ENCODE peak calls at places on chromosomes 2 and 18, in four cellular contexts. One of them, this sample, is unnamed.

GRCh38 chr2:143001521-143001920 is 124.1 kb downstream of the KYNU start:
- DNase-seq in GM12878: no peak
- DNase-seq in K562: peak
- DNase-seq in GM12891: no peak
- DNase-seq in this sample: no peak

GRCh38 chr2:149160701-149161217 is 122.3 kb downstream of the LYPD6B start:
- DNase-seq in GM12878: peak
- DNase-seq in K562: no peak
- DNase-seq in GM12891: peak
- DNase-seq in this sample: peak

GRCh38 chr2:241768251-241768711 is 8.3 kb upstream of the GAL3ST2 start:
- DNase-seq in GM12878: no peak
- DNase-seq in K562: no peak
- DNase-seq in GM12891: no peak
- DNase-seq in this sample: no peak

GRCh38 chr18:79887181-79888000 is 64.1 kb downstream of the SLC66A2 start:
- DNase-seq in GM12878: no peak
- DNase-seq in K562: no peak
- DNase-seq in GM12891: peak
- DNase-seq in this sample: no peak

GRCh38 chr2:127100261-127101047 is 6.5 kb downstream of the BIN1 start:
- DNase-seq in GM12878: no peak
- DNase-seq in K562: no peak
- DNase-seq in GM12891: no peak
- DNase-seq in this sample: no peak

GRCh38 chr2:100554788-100555407 is 7.9 kb upstream of the PDCL3 start:
- DNase-seq in GM12878: no peak
- DNase-seq in K562: peak
- DNase-seq in GM12891: no peak
- DNase-seq in this sample: no peak

GRCh38 chr2:86372641-86373502 is 35.4 kb upstream of the REEP1 start:
- DNase-seq in GM12878: no peak
- DNase-seq in K562: peak
- DNase-seq in GM12891: no peak
- DNase-seq in this sample: peak

GRCh38 chr2:71843391-71843850 is 304.2 kb downstream of the CYP26B1 start:
- DNase-seq in GM12878: no peak
- DNase-seq in K562: no peak
- DNase-seq in GM12891: no peak
- DNase-seq in this sample: no peak

GRCh38 chr2:233795735-233796171 is 17.6 kb downstream of the MROH2A start:
- DNase-seq in GM12878: no peak
- DNase-seq in K562: no peak
- DNase-seq in GM12891: no peak
- DNase-seq in this sample: no peak

GRCh38 chr18:56043691-56044090 is 455.7 kb upstream of the TCF4 start:
- DNase-seq in GM12878: no peak
- DNase-seq in K562: no peak
- DNase-seq in GM12891: no peak
- DNase-seq in this sample: no peak

GRCh38 chr2:185127412-185127811 is 529.1 kb downstream of the ZNF804A start:
- DNase-seq in GM12878: no peak
- DNase-seq in K562: no peak
- DNase-seq in GM12891: no peak
- DNase-seq in this sample: no peak

GRCh38 chr2:117980381-117980780 is 33.5 kb downstream of the CCDC93 start:
- DNase-seq in GM12878: no peak
- DNase-seq in K562: no peak
- DNase-seq in GM12891: no peak
- DNase-seq in this sample: no peak

GRCh38 chr18:38481576-38481975 is 916.0 kb upstream of the CELF4 start:
- DNase-seq in GM12878: no peak
- DNase-seq in K562: no peak
- DNase-seq in GM12891: no peak
- DNase-seq in this sample: no peak

GRCh38 chr2:96117701-96118588 is 1.6 kb upstream of the ADRA2B start:
- DNase-seq in GM12878: no peak
- DNase-seq in K562: peak
- DNase-seq in GM12891: no peak
- DNase-seq in this sample: no peak

GRCh38 chr2:41127351-41127750 is 675.5 kb upstream of the SLC8A1 start:
- DNase-seq in GM12878: no peak
- DNase-seq in K562: no peak
- DNase-seq in GM12891: no peak
- DNase-seq in this sample: no peak

GRCh38 chr2:11175293-11175795 is 20.1 kb downstream of the SLC66A3 start:
- DNase-seq in GM12878: no peak
- DNase-seq in K562: no peak
- DNase-seq in GM12891: no peak
- DNase-seq in this sample: peak

GRCh38 chr2:10389596-10389995 is 58.5 kb downstream of the ODC1 start:
- DNase-seq in GM12878: no peak
- DNase-seq in K562: no peak
- DNase-seq in GM12891: no peak
- DNase-seq in this sample: no peak

GRCh38 chr2:164766217-164766616 is 75.4 kb downstream of the COBLL1 start:
- DNase-seq in GM12878: no peak
- DNase-seq in K562: no peak
- DNase-seq in GM12891: no peak
- DNase-seq in this sample: no peak

GRCh38 chr2:68938938-68939337 is 13.8 kb downstream of the GKN2 start:
- DNase-seq in GM12878: no peak
- DNase-seq in K562: no peak
- DNase-seq in GM12891: no peak
- DNase-seq in this sample: no peak

GRCh38 chr2:199144036-199144435 is 313.7 kb downstream of the SATB2 start:
- DNase-seq in GM12878: no peak
- DNase-seq in K562: no peak
- DNase-seq in GM12891: no peak
- DNase-seq in this sample: no peak

GRCh38 chr2:229665158-229665557 is 49.2 kb downstream of the DNER start:
- DNase-seq in GM12878: no peak
- DNase-seq in K562: no peak
- DNase-seq in GM12891: no peak
- DNase-seq in this sample: no peak

GRCh38 chr2:873651-874580 is 76.7 kb upstream of the SNTG2 start:
- DNase-seq in GM12878: no peak
- DNase-seq in K562: no peak
- DNase-seq in GM12891: no peak
- DNase-seq in this sample: no peak

GRCh38 chr2:214410918-214411554 is at the start of gene VWC2L:
- DNase-seq in GM12878: no peak
- DNase-seq in K562: peak
- DNase-seq in GM12891: no peak
- DNase-seq in this sample: peak
- TF ChIP-seq SPI1 in GM12878: no peak
- TF ChIP-seq SPI1 in K562: no peak
- TF ChIP-seq SPI1 in GM12891: no peak
- TF ChIP-seq SPI1 in this sample: no peak

DNA sequence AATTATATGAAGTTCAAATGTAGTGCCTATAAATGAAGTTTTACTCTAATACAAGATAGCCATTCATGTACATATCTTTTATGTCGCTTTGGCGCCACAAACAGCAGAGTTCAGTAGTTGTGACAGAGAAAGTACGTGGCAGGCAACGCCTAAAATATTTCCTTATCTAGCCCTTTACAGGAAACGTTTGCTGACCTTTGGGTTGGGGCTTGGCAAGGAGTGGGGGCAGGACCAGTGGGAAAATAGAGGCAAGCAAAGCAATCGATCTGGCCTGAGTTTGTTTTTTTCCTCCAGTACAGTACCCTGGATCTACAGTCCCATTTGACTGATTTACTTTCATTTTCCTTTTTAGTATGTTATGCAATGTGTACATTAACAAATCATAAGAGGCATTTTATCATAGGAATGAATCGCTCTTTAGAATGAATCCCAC is 13.1 kb downstream of the CCDC68 start:
- DNase-seq in GM12878: peak
- DNase-seq in K562: peak
- DNase-seq in GM12891: no peak
- DNase-seq in this sample: peak
- TF ChIP-seq POLR2AphosphoS5 in GM12878: no peak
- TF ChIP-seq POLR2AphosphoS5 in K562: peak
- TF ChIP-seq POLR2AphosphoS5 in GM12891: no peak
- TF ChIP-seq POLR2AphosphoS5 in this sample: no peak

DNA sequence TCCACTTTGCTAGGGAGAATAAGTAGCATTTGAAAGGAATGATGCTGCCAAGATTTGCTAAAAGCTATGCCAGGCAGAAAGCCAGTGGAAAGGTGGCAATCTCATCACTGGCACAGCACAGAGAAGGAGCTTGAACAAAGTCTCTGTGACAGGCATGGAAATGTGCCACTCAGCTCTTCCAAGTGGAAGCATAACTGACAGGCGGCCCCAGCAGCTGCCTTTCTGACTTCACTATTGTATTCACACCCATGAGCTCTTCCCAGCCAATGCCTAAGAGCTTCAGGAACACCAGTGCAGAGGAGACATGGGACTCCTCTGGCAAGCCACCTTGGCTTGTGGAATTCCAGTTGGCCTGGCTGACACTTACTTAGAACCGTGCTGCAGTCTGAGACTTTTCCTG is 134.6 kb upstream of the REG3G start:
- DNase-seq in GM12878: no peak
- DNase-seq in K562: no peak
- DNase-seq in GM12891: no peak
- DNase-seq in this sample: no peak
- TF ChIP-seq SPI1 in GM12878: no peak
- TF ChIP-seq SPI1 in K562: no peak
- TF ChIP-seq SPI1 in GM12891: no peak
- TF ChIP-seq SPI1 in this sample: no peak

GRCh38 chr2:98153402-98153938 is 66.5 kb downstream of the VWA3B start:
- DNase-seq in GM12878: no peak
- DNase-seq in K562: no peak
- DNase-seq in GM12891: no peak
- DNase-seq in this sample: no peak
- TF ChIP-seq POLR2AphosphoS5 in GM12878: no peak
- TF ChIP-seq POLR2AphosphoS5 in K562: no peak
- TF ChIP-seq POLR2AphosphoS5 in GM12891: no peak
- TF ChIP-seq POLR2AphosphoS5 in this sample: no peak

GRCh38 chr2:195662138-195662537 is 5.1 kb downstream of the SLC39A10 start:
- DNase-seq in GM12878: no peak
- DNase-seq in K562: peak
- DNase-seq in GM12891: no peak
- DNase-seq in this sample: no peak

GRCh38 chr2:195663007-195663406 is 6.0 kb downstream of the SLC39A10 start:
- DNase-seq in GM12878: no peak
- DNase-seq in K562: no peak
- DNase-seq in GM12891: no peak
- DNase-seq in this sample: no peak

GRCh38 chr2:195666113-195666712 is 9.2 kb downstream of the SLC39A10 start:
- DNase-seq in GM12878: no peak
- DNase-seq in K562: no peak
- DNase-seq in GM12891: no peak
- DNase-seq in this sample: no peak

GRCh38 chr2:195667974-195668373 is 10.9 kb downstream of the SLC39A10 start:
- DNase-seq in GM12878: no peak
- DNase-seq in K562: no peak
- DNase-seq in GM12891: no peak
- DNase-seq in this sample: no peak

GRCh38 chr2:195664528-195664927 is 7.5 kb downstream of the SLC39A10 start:
- DNase-seq in GM12878: no peak
- DNase-seq in K562: no peak
- DNase-seq in GM12891: no peak
- DNase-seq in this sample: no peak
- TF ChIP-seq SPI1 in GM12878: no peak
- TF ChIP-seq SPI1 in K562: no peak
- TF ChIP-seq SPI1 in GM12891: no peak
- TF ChIP-seq SPI1 in this sample: no peak

GRCh38 chr2:231056453-231057416 is at the start of gene PSMD1:
- DNase-seq in GM12878: peak
- DNase-seq in K562: peak
- DNase-seq in GM12891: peak
- DNase-seq in this sample: peak
- TF ChIP-seq POLR2AphosphoS5 in GM12878: peak
- TF ChIP-seq POLR2AphosphoS5 in K562: no peak
- TF ChIP-seq POLR2AphosphoS5 in GM12891: peak
- TF ChIP-seq POLR2AphosphoS5 in this sample: peak

DNA sequence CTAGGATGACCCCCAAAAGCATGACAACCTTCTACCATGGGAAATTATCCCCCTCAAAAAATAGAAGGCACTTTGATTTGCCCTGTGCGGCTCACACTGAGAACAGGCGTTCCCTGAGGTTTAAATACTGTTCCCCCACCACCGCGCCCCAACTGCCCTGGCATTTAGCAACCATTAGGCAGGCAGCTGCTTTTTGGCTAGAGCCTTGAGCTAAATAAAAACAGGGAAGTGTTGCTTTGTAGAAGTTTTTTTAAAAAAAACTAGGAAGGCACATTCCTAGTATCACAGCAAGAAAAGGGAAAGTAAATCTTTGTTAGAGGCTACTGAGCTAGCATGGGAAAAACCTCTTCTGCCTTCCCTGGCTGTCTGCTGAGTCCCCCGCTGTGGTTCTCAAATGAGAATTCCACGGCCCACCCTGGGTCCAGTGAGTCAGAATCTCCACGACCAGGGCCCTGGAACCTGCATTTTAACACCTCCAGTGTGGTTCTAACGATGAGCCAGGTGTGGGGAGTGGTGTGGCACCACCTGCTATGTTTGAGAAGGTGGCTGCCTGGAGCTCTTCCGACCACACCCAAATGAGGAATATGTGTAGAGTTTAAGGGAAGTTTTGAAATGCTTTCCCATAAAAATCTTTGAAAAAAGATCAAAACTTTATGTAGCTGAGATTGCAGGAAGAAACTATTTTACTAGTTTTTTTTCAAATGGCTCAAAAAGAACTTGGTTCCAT is 66.4 kb downstream of the VIT start:
- DNase-seq in GM12878: no peak
- DNase-seq in K562: no peak
- DNase-seq in GM12891: no peak
- DNase-seq in this sample: no peak
- TF ChIP-seq SPI1 in GM12878: no peak
- TF ChIP-seq SPI1 in K562: no peak
- TF ChIP-seq SPI1 in GM12891: no peak
- TF ChIP-seq SPI1 in this sample: peak

DNA sequence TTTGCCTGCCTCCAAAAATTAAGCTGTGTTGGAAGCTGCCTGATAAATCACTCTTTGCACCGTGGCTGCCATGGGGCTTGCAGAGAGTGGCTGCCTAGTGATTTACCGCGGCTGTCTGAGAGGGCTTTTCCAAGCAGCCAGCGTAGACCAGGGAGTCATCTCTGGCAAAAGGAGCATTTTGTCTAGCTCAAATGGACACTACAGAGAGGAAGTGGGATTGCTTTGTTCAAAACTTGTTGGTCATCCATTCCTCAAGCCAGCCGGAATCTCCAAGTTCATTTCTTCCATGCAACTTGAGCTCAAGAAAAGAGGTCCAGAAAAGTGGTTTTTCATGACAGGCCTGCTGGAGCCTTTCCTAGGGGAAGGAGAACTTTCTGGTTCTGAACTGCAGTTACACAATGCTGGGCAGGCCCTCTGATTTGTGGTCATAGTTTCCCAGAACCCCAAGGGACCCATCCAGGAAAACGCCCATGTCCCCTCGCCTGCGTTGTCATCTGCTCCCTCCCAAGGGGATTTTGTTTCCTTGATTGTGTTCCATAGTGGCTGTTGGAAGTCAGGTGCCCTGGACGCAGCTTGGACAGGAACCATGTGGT is 108.1 kb downstream of the TRIB2 start:
- DNase-seq in GM12878: no peak
- DNase-seq in K562: no peak
- DNase-seq in GM12891: no peak
- DNase-seq in this sample: no peak
- TF ChIP-seq POLR2AphosphoS5 in GM12878: no peak
- TF ChIP-seq POLR2AphosphoS5 in K562: no peak
- TF ChIP-seq POLR2AphosphoS5 in GM12891: no peak
- TF ChIP-seq POLR2AphosphoS5 in this sample: no peak

This sample was measured in HL-60.